ENCODE peak calls at places on chromosomes 13 and 19, in eight cellular contexts. One of them, this sample, is unnamed.

GRCh38 chr19:22528956-22529355 is 105.2 kb upstream of the ZNF492 start:
- DNase-seq in progenitor cell of endocrine pancreas: no peak
- DNase-seq in AG08395: no peak
- DNase-seq in RPMI8226: peak
- DNase-seq in stimulated activated CD4-positive, alpha-beta T cell treated with anti-CD3 and anti-CD28 coated beads, Interleukin-15, amount 100 ng/mL, for 24 hours: no peak
- DNase-seq in cardiac muscle cell: no peak
- DNase-seq in activated naive CD8-positive, alpha-beta T cell treated with anti-CD3 and anti-CD28 coated beads, Interleukin-2, amount 50 U/mL, for 24 hours: no peak
- DNase-seq in activated CD4-positive, alpha-beta T cell treated with anti-CD3 and anti-CD28 coated beads for 1 hour: no peak
- DNase-seq in this sample: no peak

GRCh38 chr13:113653264-113654174 is 4.5 kb downstream of the ATP4B start:
- DNase-seq in progenitor cell of endocrine pancreas: no peak
- DNase-seq in AG08395: no peak
- DNase-seq in RPMI8226: peak
- DNase-seq in stimulated activated CD4-positive, alpha-beta T cell treated with anti-CD3 and anti-CD28 coated beads, Interleukin-15, amount 100 ng/mL, for 24 hours: no peak
- DNase-seq in cardiac muscle cell: no peak
- DNase-seq in activated naive CD8-positive, alpha-beta T cell treated with anti-CD3 and anti-CD28 coated beads, Interleukin-2, amount 50 U/mL, for 24 hours: no peak
- DNase-seq in activated CD4-positive, alpha-beta T cell treated with anti-CD3 and anti-CD28 coated beads for 1 hour: no peak
- DNase-seq in this sample: no peak

GRCh38 chr19:48844472-48844871 is 8.2 kb upstream of the HSD17B14 start:
- DNase-seq in progenitor cell of endocrine pancreas: no peak
- DNase-seq in AG08395: peak
- DNase-seq in RPMI8226: peak
- DNase-seq in stimulated activated CD4-positive, alpha-beta T cell treated with anti-CD3 and anti-CD28 coated beads, Interleukin-15, amount 100 ng/mL, for 24 hours: no peak
- DNase-seq in cardiac muscle cell: peak
- DNase-seq in activated naive CD8-positive, alpha-beta T cell treated with anti-CD3 and anti-CD28 coated beads, Interleukin-2, amount 50 U/mL, for 24 hours: no peak
- DNase-seq in activated CD4-positive, alpha-beta T cell treated with anti-CD3 and anti-CD28 coated beads for 1 hour: no peak
- DNase-seq in this sample: peak

GRCh38 chr19:51514866-51515481 is 13.4 kb upstream of the SIGLEC12 start:
- DNase-seq in progenitor cell of endocrine pancreas: no peak
- DNase-seq in AG08395: peak
- DNase-seq in RPMI8226: peak
- DNase-seq in stimulated activated CD4-positive, alpha-beta T cell treated with anti-CD3 and anti-CD28 coated beads, Interleukin-15, amount 100 ng/mL, for 24 hours: peak
- DNase-seq in cardiac muscle cell: peak
- DNase-seq in activated naive CD8-positive, alpha-beta T cell treated with anti-CD3 and anti-CD28 coated beads, Interleukin-2, amount 50 U/mL, for 24 hours: no peak
- DNase-seq in activated CD4-positive, alpha-beta T cell treated with anti-CD3 and anti-CD28 coated beads for 1 hour: no peak
- DNase-seq in this sample: peak

GRCh38 chr19:4326837-4327251 is 11.8 kb downstream of the STAP2 start:
- DNase-seq in progenitor cell of endocrine pancreas: no peak
- DNase-seq in AG08395: no peak
- DNase-seq in RPMI8226: no peak
- DNase-seq in stimulated activated CD4-positive, alpha-beta T cell treated with anti-CD3 and anti-CD28 coated beads, Interleukin-15, amount 100 ng/mL, for 24 hours: peak
- DNase-seq in cardiac muscle cell: no peak
- DNase-seq in activated naive CD8-positive, alpha-beta T cell treated with anti-CD3 and anti-CD28 coated beads, Interleukin-2, amount 50 U/mL, for 24 hours: peak
- DNase-seq in activated CD4-positive, alpha-beta T cell treated with anti-CD3 and anti-CD28 coated beads for 1 hour: no peak
- DNase-seq in this sample: no peak

GRCh38 chr19:46254776-46255175 is 25.2 kb downstream of the IGFL1 start:
- DNase-seq in progenitor cell of endocrine pancreas: no peak
- DNase-seq in AG08395: no peak
- DNase-seq in RPMI8226: no peak
- DNase-seq in stimulated activated CD4-positive, alpha-beta T cell treated with anti-CD3 and anti-CD28 coated beads, Interleukin-15, amount 100 ng/mL, for 24 hours: no peak
- DNase-seq in cardiac muscle cell: no peak
- DNase-seq in activated naive CD8-positive, alpha-beta T cell treated with anti-CD3 and anti-CD28 coated beads, Interleukin-2, amount 50 U/mL, for 24 hours: no peak
- DNase-seq in activated CD4-positive, alpha-beta T cell treated with anti-CD3 and anti-CD28 coated beads for 1 hour: no peak
- DNase-seq in this sample: no peak

GRCh38 chr13:41942462-41943094 is 18.3 kb downstream of the VWA8 start:
- DNase-seq in progenitor cell of endocrine pancreas: no peak
- DNase-seq in AG08395: peak
- DNase-seq in RPMI8226: peak
- DNase-seq in stimulated activated CD4-positive, alpha-beta T cell treated with anti-CD3 and anti-CD28 coated beads, Interleukin-15, amount 100 ng/mL, for 24 hours: no peak
- DNase-seq in cardiac muscle cell: peak
- DNase-seq in activated naive CD8-positive, alpha-beta T cell treated with anti-CD3 and anti-CD28 coated beads, Interleukin-2, amount 50 U/mL, for 24 hours: no peak
- DNase-seq in activated CD4-positive, alpha-beta T cell treated with anti-CD3 and anti-CD28 coated beads for 1 hour: no peak
- DNase-seq in this sample: peak

GRCh38 chr13:91203430-91203829 is 144.1 kb upstream of the MIR17HG start:
- DNase-seq in progenitor cell of endocrine pancreas: no peak
- DNase-seq in AG08395: no peak
- DNase-seq in RPMI8226: no peak
- DNase-seq in stimulated activated CD4-positive, alpha-beta T cell treated with anti-CD3 and anti-CD28 coated beads, Interleukin-15, amount 100 ng/mL, for 24 hours: no peak
- DNase-seq in cardiac muscle cell: no peak
- DNase-seq in activated naive CD8-positive, alpha-beta T cell treated with anti-CD3 and anti-CD28 coated beads, Interleukin-2, amount 50 U/mL, for 24 hours: no peak
- DNase-seq in activated CD4-positive, alpha-beta T cell treated with anti-CD3 and anti-CD28 coated beads for 1 hour: no peak
- DNase-seq in this sample: no peak

GRCh38 chr19:38792250-38793111 is 3.5 kb downstream of the LGALS7B start:
- DNase-seq in progenitor cell of endocrine pancreas: no peak
- DNase-seq in AG08395: no peak
- DNase-seq in RPMI8226: no peak
- DNase-seq in stimulated activated CD4-positive, alpha-beta T cell treated with anti-CD3 and anti-CD28 coated beads, Interleukin-15, amount 100 ng/mL, for 24 hours: peak
- DNase-seq in cardiac muscle cell: peak
- DNase-seq in activated naive CD8-positive, alpha-beta T cell treated with anti-CD3 and anti-CD28 coated beads, Interleukin-2, amount 50 U/mL, for 24 hours: peak
- DNase-seq in activated CD4-positive, alpha-beta T cell treated with anti-CD3 and anti-CD28 coated beads for 1 hour: no peak
- DNase-seq in this sample: peak

GRCh38 chr19:38011426-38011825 is 104.4 kb downstream of the SIPA1L3 start:
- DNase-seq in progenitor cell of endocrine pancreas: no peak
- DNase-seq in AG08395: no peak
- DNase-seq in RPMI8226: no peak
- DNase-seq in stimulated activated CD4-positive, alpha-beta T cell treated with anti-CD3 and anti-CD28 coated beads, Interleukin-15, amount 100 ng/mL, for 24 hours: no peak
- DNase-seq in cardiac muscle cell: no peak
- DNase-seq in activated naive CD8-positive, alpha-beta T cell treated with anti-CD3 and anti-CD28 coated beads, Interleukin-2, amount 50 U/mL, for 24 hours: no peak
- DNase-seq in activated CD4-positive, alpha-beta T cell treated with anti-CD3 and anti-CD28 coated beads for 1 hour: no peak
- DNase-seq in this sample: no peak

GRCh38 chr19:11375143-11375948 is 880 bp downstream of the SWSAP1 start:
- DNase-seq in progenitor cell of endocrine pancreas: no peak
- DNase-seq in AG08395: no peak
- DNase-seq in RPMI8226: peak
- DNase-seq in stimulated activated CD4-positive, alpha-beta T cell treated with anti-CD3 and anti-CD28 coated beads, Interleukin-15, amount 100 ng/mL, for 24 hours: peak
- DNase-seq in cardiac muscle cell: no peak
- DNase-seq in activated naive CD8-positive, alpha-beta T cell treated with anti-CD3 and anti-CD28 coated beads, Interleukin-2, amount 50 U/mL, for 24 hours: peak
- DNase-seq in activated CD4-positive, alpha-beta T cell treated with anti-CD3 and anti-CD28 coated beads for 1 hour: peak
- DNase-seq in this sample: no peak